ENCODE peak calls at places on chromosomes 3 and 15, in four cellular contexts. Z is SK-N-SH, L is transverse colon, A is tibial artery. S is an unnamed sample.

GRCh38 chr15:80174017-80174746 is 21.4 kb downstream of the FAH start:
- DNase-seq in L (no peak), A (peak; percentile 83), Z (no peak), S (no peak)

GRCh38 chr3:57756528-57757401 is 656 bp downstream of the SLMAP start:
- DNase-seq in A (peak; percentile 70), Z (peak; percentile 73), L (peak; percentile 35), S (peak; percentile 63)

GRCh38 chr15:91622676-91623342 is 230.7 kb upstream of the SLCO3A1 start:
- DNase-seq in Z (no peak), L (no peak), A (no peak), S (no peak)

GRCh38 chr3:126197854-126198584 is 17.6 kb upstream of the ALDH1L1 start:
- DNase-seq in L (peak; percentile 63), Z (peak; percentile 76), A (peak; percentile 85), S (peak; percentile 63)

GRCh38 chr15:38217181-38217580 is 35.5 kb upstream of the SPRED1 start:
- DNase-seq in L (no peak), A (no peak), Z (no peak), S (peak; percentile 69)

GRCh38 chr3:73787620-73788019 is 162.9 kb upstream of the PDZRN3 start:
- DNase-seq in A (no peak), L (no peak), Z (no peak), S (peak; percentile 40)

GRCh38 chr15:73240864-73241499 is 127.8 kb downstream of the HCN4 start:
- DNase-seq in L (peak; percentile 73), Z (peak; percentile 47), A (peak; percentile 74), S (peak; percentile 63)

GRCh38 chr3:173403376-173403775 is 5.8 kb downstream of the NLGN1 start:
- DNase-seq in A (no peak), L (no peak), Z (no peak), S (no peak)

DNA sequence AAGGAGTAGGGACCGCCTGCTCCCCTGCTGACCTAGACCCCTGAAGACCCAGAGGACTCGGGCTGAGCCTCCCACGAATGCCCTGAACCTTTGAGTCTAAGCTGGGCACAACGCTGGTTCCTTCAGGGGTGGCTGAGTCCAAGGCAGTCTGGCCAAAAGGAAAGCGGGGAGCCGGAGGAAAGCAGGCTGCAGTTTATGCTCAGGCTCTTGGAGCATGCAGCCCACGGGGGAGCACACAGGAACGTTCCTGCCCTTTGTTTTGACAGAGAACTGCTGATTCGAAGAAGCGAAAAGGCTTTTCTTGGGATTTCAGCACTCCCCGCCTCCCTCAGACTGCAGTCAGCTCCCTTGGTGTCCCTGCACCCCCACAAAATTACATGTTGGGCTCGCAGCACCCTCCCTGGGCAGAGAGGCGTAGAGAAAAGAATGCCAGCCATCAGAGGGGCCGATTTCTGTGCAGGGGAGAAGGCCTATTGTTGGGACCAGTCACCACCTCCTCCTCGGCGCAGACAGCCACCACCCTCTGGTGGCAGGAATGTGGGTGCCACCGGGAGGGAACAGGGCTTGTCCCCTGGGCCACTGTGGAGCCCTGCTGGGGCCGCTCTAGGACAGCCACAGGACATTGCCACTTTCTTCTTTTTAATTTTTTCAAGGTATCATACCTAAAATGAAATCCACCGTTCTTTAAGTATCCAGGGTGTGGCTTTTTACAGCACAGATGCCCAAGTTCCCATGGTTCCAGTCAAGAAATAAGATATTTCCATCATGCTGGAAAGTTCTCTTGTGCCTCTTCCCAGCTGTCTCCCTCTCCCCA is 72.2 kb downstream of the SMAD6 start:
- DNase-seq in Z (peak; percentile 95), A (peak; percentile 87), L (peak; percentile 91), S (peak; percentile 48)
- H3K4me3 ChIP-seq in Z (peak overlapping the region; percentile 19), A (no peak overlapping the region), L (no peak overlapping the region), S (no peak overlapping the region)

GRCh38 chr3:72163809-72164634 is 379.1 kb upstream of the PROK2 start:
- DNase-seq in L (peak; percentile 51), Z (no peak), A (no peak), S (no peak)
- H3K27me3 ChIP-seq in L (no peaks in the 10 kb centered on the region), Z (no peaks in the 10 kb centered on the region), A (no peaks in the 10 kb centered on the region), S (peaks cover 3% of the 10 kb centered on the region)

DNA sequence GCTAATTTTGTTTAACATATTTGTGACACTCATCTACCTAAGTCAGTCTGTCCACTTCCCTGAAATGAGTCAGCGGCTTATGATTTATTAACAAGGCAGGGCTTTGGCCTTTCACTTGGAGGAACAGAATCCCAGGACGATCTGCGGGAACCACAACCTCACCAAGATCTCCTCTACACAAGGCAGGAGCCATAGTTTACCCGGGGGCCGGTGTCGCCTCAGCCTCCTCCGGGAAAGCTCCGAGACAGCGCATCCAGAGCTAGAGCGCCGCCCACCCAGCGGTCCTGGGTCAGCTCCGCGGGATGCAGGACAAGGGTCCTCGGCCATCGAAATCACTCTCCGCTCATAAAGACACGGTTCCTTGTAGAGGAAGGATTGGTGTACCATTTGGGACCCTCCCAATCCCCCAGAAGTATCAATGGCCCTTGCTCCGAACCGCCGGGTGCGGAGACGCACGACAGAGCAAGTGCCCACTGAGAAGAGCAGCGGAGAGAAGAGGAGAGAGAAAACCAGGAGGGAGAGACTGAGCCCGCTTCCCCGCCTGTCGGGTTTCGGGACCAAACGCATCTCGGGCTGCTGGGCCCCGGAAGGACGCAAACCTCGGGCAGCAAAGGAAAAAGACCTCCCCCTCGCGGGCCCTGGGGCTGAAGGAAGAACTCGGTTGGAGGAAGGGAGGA is 13.1 kb upstream of the ALCAM start:
- DNase-seq in A (peak; percentile 29), L (no peak), Z (no peak), S (peak; percentile 70)
- TF ChIP-seq CTCF in A (no peak), L (no peak), Z (no peak), S (no peak)

GRCh38 chr15:70664494-70664893 is 98.9 kb downstream of the UACA start:
- DNase-seq in Z (no peak), A (no peak), L (no peak), S (no peak)
- H3K4me3 ChIP-seq in Z (no peak overlapping the region), A (no peak overlapping the region), L (no peak overlapping the region), S (no peak overlapping the region)

GRCh38 chr3:184864012-184864411 is 52.0 kb downstream of the VPS8 start:
- DNase-seq in A (no peak), L (no peak), Z (no peak), S (no peak)
- H3K27me3 ChIP-seq in A (no peaks in the 10 kb centered on the region), L (no peaks in the 10 kb centered on the region), Z (no peaks in the 10 kb centered on the region), S (no peaks in the 10 kb centered on the region)

DNA sequence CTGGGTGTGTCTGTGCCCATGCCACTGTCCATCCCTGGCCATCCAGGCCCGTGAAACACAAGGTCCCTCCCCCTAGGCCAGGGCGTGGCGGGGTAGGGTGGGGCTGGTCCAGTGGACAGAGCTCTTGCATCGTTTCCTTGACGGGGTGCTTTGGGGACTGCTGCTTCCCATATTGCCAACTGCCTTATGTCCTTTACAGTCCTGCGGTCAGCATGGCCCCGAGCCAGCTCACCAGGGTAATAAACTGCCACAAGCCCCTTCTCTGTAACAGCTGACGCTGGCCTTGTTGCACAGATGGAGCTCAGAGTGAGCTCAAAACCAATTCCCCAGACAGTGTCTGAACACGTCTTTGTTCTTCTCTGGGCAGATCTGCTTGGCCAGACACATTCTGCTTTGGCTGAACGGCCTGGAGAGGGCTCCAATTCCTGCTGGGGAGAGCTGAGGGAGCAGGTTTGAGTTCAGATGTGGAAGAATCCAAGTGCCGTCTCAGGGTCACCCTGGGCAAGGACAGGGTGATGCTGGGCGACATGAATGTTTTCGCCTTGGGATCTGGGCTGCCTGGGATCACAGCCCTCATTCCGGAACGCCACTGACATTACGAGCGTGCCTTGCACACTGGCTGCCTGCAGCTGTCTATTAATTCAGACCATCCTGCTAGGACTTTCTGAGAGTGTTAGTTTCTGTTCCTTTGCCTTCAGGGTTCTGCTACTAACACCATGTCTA is 51.5 kb downstream of the RGMA start:
- DNase-seq in A (peak; percentile 63), Z (peak; percentile 34), L (no peak), S (peak; percentile 49)
- TF ChIP-seq CTCF in A (no peak), Z (no peak), L (no peak), S (peak; percentile 28)

S was measured in bronchial epithelial cell.